ENCODE peak calls at places on chromosomes 12 and 14, in six cellular contexts. G, V, D, E, L and T are unnamed samples.

GRCh38 chr12:47193066-47193465 is 113.3 kb upstream of the AMIGO2 start:
- DNase-seq in V (no peak), E (no peak), G (no peak), L (no peak), D (no peak), T (no peak)

GRCh38 chr12:3492868-3493224 is 1.8 kb downstream of the PRMT8 start:
- DNase-seq in E (no peak), G (no peak), L (no peak), V (no peak), D (no peak), T (peak)

GRCh38 chr12:101209319-101210302 is at the start of gene SLC5A8:
- DNase-seq in L (no peak), E (peak), V (peak), G (no peak), D (no peak), T (peak)

GRCh38 chr14:24861083-24861630 is 188.8 kb downstream of the STXBP6 start:
- DNase-seq in G (no peak), E (no peak), D (no peak), V (peak), L (no peak), T (no peak)

GRCh38 chr12:54258286-54258685 is 21.6 kb downstream of the CBX5 start:
- DNase-seq in D (no peak), G (no peak), V (peak), L (no peak), E (no peak), T (peak)

GRCh38 chr14:30115756-30116155 is 188.1 kb upstream of the PRKD1 start:
- DNase-seq in L (no peak), V (no peak), E (no peak), G (no peak), D (peak), T (no peak)

GRCh38 chr12:64010069-64010686 is 165.7 kb downstream of the SRGAP1 start:
- DNase-seq in V (peak), L (no peak), E (no peak), G (no peak), D (no peak), T (peak)

GRCh38 chr14:85093631-85094330 is 436.2 kb upstream of the FLRT2 start:
- DNase-seq in E (no peak), G (no peak), D (no peak), L (no peak), V (peak), T (peak)

GRCh38 chr14:105866841-105867321 is 340.5 kb downstream of the TMEM121 start:
- DNase-seq in V (no peak), G (no peak), E (no peak), D (no peak), L (no peak), T (peak)

GRCh38 chr12:124286414-124286813 is 8.5 kb upstream of the RFLNA start:
- DNase-seq in V (no peak), E (no peak), L (no peak), D (no peak), G (no peak), T (no peak)

GRCh38 chr14:31926123-31926522 is 151.0 kb upstream of the ARHGAP5 start:
- DNase-seq in L (peak), V (peak), E (no peak), D (no peak), G (peak), T (peak)

GRCh38 chr14:88301381-88301780 is 21.7 kb downstream of the KCNK10 start:
- DNase-seq in E (no peak), L (no peak), V (no peak), G (no peak), D (no peak), T (no peak)

GRCh38 chr14:68405959-68406358 is 386.9 kb downstream of the ZFP36L1 start:
- DNase-seq in V (peak), L (no peak), D (no peak), E (no peak), G (no peak), T (peak)

GRCh38 chr12:52351196-52352059 is 15.9 kb downstream of the KRT85 start:
- DNase-seq in V (no peak), D (no peak), G (no peak), L (peak), E (no peak), T (peak)

GRCh38 chr12:21559855-21560569 is 33.9 kb downstream of the SPX start:
- DNase-seq in G (no peak), D (no peak), V (peak), E (no peak), L (no peak), T (peak)

GRCh38 chr12:117412465-117413190 is 51.2 kb upstream of the NOS1 start:
- DNase-seq in G (no peak), V (no peak), E (no peak), D (no peak), L (no peak), T (no peak)

GRCh38 chr14:89640141-89640540 is 223.1 kb upstream of the FOXN3 start:
- DNase-seq in L (no peak), E (no peak), G (no peak), D (no peak), V (no peak), T (no peak)

GRCh38 chr12:31756977-31757420 is 28.2 kb upstream of the AMN1 start:
- DNase-seq in E (no peak), G (peak), V (peak), L (no peak), D (no peak), T (peak)

GRCh38 chr14:53999061-53999488 is 42.5 kb upstream of the BMP4 start:
- DNase-seq in L (no peak), D (no peak), E (no peak), G (no peak), V (peak), T (peak)

GRCh38 chr14:72744416-72745120 is 149.3 kb downstream of the DPF3 start:
- DNase-seq in E (no peak), V (no peak), L (no peak), G (no peak), D (no peak), T (no peak)

GRCh38 chr12:89861086-89861485 is 152.4 kb upstream of the ATP2B1 start:
- DNase-seq in D (no peak), V (no peak), G (no peak), L (no peak), E (no peak), T (no peak)

DNA sequence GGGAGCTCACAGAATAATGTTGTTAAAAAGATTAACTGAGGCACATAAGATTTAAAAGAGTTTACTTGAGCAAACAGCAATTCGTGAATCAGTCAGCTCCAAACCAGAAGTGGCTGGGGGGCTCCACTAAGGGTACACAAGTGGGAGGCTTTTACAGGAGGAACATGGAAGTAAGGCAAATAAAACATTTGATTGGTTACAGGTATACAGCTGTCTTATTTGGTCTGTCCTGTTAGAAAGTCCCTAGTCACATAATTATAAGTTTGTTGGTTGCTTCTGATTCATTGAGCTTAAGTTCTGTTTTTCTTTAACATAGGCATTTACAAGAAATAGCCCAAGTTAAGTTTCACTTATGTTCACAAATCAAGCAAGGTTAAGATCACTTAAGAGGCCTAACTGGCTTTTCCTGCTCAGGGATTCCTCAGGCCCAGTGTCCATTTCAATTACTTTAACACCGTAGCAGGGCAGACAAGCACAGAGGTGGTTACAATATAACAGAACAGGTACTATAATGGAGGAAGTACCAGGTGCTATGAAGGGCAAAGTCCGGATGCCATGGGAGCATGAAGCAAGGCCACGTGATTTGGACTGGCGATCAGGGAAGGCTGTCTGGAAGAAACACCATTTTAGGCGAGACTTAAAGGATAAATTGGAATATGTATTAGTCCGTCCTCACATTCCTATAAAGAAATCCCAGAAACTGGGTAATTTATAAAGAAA is 12.3 kb upstream of the MYH7 start:
- DNase-seq in D (no peak), E (no peak), V (no peak), G (no peak), L (no peak), T (no peak)
- H3K27ac ChIP-seq in D (no peak), E (peak), V (no peak), G (no peak), L (no peak), T (no peak)

GRCh38 chr12:119868992-119869391 is 8.1 kb downstream of the CIT start:
- DNase-seq in D (no peak), G (no peak), E (no peak), V (peak), L (no peak), T (peak)
- H3K27ac ChIP-seq in D (no peak), G (no peak), E (no peak), V (peak), L (no peak), T (peak)

GRCh38 chr12:106109168-106109910 is 29.4 kb downstream of the NUAK1 start:
- DNase-seq in E (no peak), L (no peak), D (no peak), V (no peak), G (no peak), T (no peak)

GRCh38 chr12:106106129-106106566 is 32.6 kb downstream of the NUAK1 start:
- DNase-seq in E (no peak), V (no peak), D (no peak), L (no peak), G (no peak), T (no peak)

GRCh38 chr12:106106892-106107291 is 31.9 kb downstream of the NUAK1 start:
- DNase-seq in E (no peak), L (no peak), V (peak), D (no peak), G (no peak), T (no peak)

GRCh38 chr12:106108187-106108816 is 30.5 kb downstream of the NUAK1 start:
- DNase-seq in E (no peak), D (no peak), G (no peak), L (no peak), V (peak), T (peak)

GRCh38 chr12:106107566-106107965 is 31.2 kb downstream of the NUAK1 start:
- DNase-seq in D (no peak), E (no peak), G (no peak), L (no peak), V (peak), T (peak)
- H3K27ac ChIP-seq in D (no peak), E (peak), G (no peak), L (no peak), V (peak), T (peak)

GRCh38 chr12:128318946-128319345 is 52.0 kb downstream of the TMEM132C start:
- DNase-seq in L (no peak), E (no peak), D (no peak), V (no peak), G (no peak), T (no peak)

GRCh38 chr12:128322341-128322740 is 55.4 kb downstream of the TMEM132C start:
- DNase-seq in V (no peak), E (no peak), G (no peak), D (no peak), L (no peak), T (no peak)

GRCh38 chr12:128316078-128316477 is 49.1 kb downstream of the TMEM132C start:
- DNase-seq in E (no peak), G (no peak), V (no peak), D (no peak), L (no peak), T (no peak)

GRCh38 chr12:128314611-128315010 is 47.6 kb downstream of the TMEM132C start:
- DNase-seq in G (no peak), V (no peak), D (no peak), E (no peak), L (no peak), T (no peak)

DNA sequence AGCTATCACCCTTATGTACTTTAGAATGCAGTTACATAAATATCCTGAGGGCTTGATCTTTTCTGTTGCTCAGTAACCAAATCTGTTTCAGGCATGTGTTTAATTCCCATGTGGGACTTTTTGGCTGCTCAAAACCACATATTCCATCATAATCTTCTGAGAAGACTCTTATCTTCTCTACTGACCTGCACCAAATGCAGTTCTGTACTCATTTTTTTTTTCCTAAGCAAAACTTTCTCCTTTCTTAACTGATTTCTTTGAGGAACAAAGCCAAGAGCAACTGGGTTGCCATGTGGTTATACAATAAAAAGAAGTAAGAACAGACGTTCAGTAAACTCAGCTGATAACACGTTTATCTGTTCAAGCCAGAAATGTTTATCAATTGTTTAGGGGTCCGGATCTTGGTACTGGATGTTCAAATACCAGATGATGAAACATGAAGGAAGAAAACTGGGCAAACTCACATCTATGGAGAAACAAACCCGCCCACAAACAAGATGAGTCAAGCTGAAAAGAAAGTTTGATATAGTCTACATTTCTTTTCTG is 50.1 kb downstream of the TMEM132C start:
- DNase-seq in L (no peak), V (no peak), G (no peak), E (no peak), D (no peak), T (no peak)
- H3K27ac ChIP-seq in L (no peak), V (no peak), G (no peak), E (no peak), D (no peak), T (no peak)

GRCh38 chr12:67937822-67938221 is 51.4 kb upstream of the IFNG-AS1 start:
- DNase-seq in E (no peak), V (no peak), L (peak), D (no peak), G (no peak), T (no peak)

GRCh38 chr12:67940780-67941243 is 48.4 kb upstream of the IFNG-AS1 start:
- DNase-seq in E (no peak), D (no peak), G (no peak), V (peak), L (no peak), T (no peak)

GRCh38 chr12:67943295-67943892 is 45.9 kb upstream of the IFNG-AS1 start:
- DNase-seq in V (peak), D (peak), G (peak), L (peak), E (no peak), T (no peak)

GRCh38 chr12:67942704-67943103 is 46.5 kb upstream of the IFNG-AS1 start:
- DNase-seq in V (no peak), E (no peak), L (no peak), D (no peak), G (no peak), T (no peak)

GRCh38 chr12:67939611-67940010 is 49.6 kb upstream of the IFNG-AS1 start:
- DNase-seq in V (no peak), E (no peak), G (no peak), D (no peak), L (no peak), T (no peak)
- H3K27ac ChIP-seq in V (no peak), E (no peak), G (no peak), D (no peak), L (no peak), T (no peak)

DNA sequence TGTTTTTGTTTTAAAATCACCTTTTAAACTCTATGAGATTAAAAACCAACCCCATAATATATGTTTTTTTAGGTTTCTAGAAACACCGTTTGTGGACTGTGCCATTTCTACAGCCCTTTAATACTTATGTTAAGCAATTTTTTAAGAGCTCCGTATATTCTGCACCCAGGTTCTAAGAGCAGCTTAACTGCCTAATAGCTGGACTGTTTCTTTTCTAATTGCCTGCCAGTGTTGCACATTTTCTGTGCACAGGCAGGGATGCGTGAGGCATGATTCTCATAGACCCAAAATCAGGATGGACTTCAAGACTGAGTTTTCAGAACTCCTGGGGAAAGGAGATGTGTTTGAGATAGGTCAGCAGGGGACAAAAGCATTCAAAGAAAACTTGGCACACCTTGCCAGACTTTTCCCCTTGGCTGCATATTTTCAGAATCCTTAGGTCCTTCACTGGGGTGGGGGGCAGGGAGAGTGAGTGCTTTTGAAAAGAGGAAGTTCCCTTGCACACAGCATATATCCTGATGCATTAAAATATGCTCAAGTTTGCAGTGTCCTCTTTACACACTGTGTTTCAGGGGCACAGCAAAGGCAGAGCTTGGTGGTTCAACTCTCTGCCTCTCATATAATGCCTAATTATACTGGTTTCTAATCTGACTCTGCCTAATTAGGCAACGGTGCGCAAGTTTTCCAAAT is 27.9 kb downstream of the TMEM30B start:
- DNase-seq in D (no peak), L (no peak), G (no peak), E (no peak), V (no peak), T (no peak)
- H3K27ac ChIP-seq in D (no peak), L (no peak), G (no peak), E (no peak), V (no peak), T (no peak)

GRCh38 chr12:26360062-26360461 is 164.7 kb downstream of the SSPN start:
- DNase-seq in E (no peak), D (no peak), L (no peak), V (no peak), G (no peak), T (no peak)
- H3K27ac ChIP-seq in E (no peak), D (no peak), L (no peak), V (no peak), G (no peak), T (no peak)

GRCh38 chr12:12734561-12735071 is 17.4 kb downstream of the CDKN1B start:
- DNase-seq in D (no peak), G (no peak), L (no peak), V (no peak), E (no peak), T (no peak)
- H3K27ac ChIP-seq in D (no peak), G (no peak), L (peak), V (no peak), E (peak), T (peak)